ENCODE peak calls at places on chromosomes 1 and 21, in five cellular contexts. V is pancreas; B is MM.1S; O is CD8-positive, alpha-beta T cell; Y is lung. K is an unnamed sample. For H3K27me3 and H3K4me1, the result is how much of the 10 kb centered on the place peaks cover.

GRCh38 chr1:145962157-145963102 is 1.9 kb downstream of the ANKRD34A start:
- DNase-seq in V (peak), B (no peak), O (peak), Y (no peak), K (no peak)

GRCh38 chr1:156126701-156127534 is 12.4 kb downstream of the LMNA start:
- DNase-seq in V (peak), B (peak), O (peak), Y (no peak), K (no peak)

GRCh38 chr1:27403065-27403726 is 10.8 kb downstream of the GPR3 start:
- DNase-seq in V (no peak), B (no peak), O (peak), Y (peak), K (no peak)

GRCh38 chr1:7538033-7538432 is 233.1 kb upstream of the VAMP3 start:
- DNase-seq in V (no peak), B (no peak), O (no peak), Y (no peak), K (no peak)

GRCh38 chr1:93779540-93780121 is 98.0 kb upstream of the BCAR3 start:
- DNase-seq in V (no peak), B (no peak), O (no peak), Y (no peak), K (no peak)

GRCh38 chr1:179816196-179816960 is 61.2 kb downstream of the TOR1AIP2 start:
- DNase-seq in V (no peak), B (no peak), O (no peak), Y (no peak), K (no peak)

GRCh38 chr1:53606197-53607095 is 132.5 kb downstream of the GLIS1 start:
- DNase-seq in V (no peak), B (no peak), O (no peak), Y (no peak), K (no peak)

GRCh38 chr1:41241748-41242644 is at the start of gene SCMH1:
- DNase-seq in V (peak), B (peak), O (peak), Y (peak), K (peak)

GRCh38 chr1:217272385-217272784 is 358.5 kb downstream of the GPATCH2 start:
- DNase-seq in V (no peak), B (no peak), O (no peak), Y (no peak), K (no peak)

GRCh38 chr1:205272541-205272940 is 44.8 kb downstream of the TMCC2 start:
- DNase-seq in V (no peak), B (no peak), O (no peak), Y (no peak), K (no peak)

GRCh38 chr1:204294371-204294770 is 65.4 kb downstream of the PLEKHA6 start:
- DNase-seq in V (no peak), B (no peak), O (no peak), Y (no peak), K (no peak)

GRCh38 chr1:236394905-236395779 is 1.1 kb downstream of the EDARADD start:
- DNase-seq in V (peak), B (no peak), O (peak), Y (no peak), K (peak)

GRCh38 chr21:18772404-18772803 is 368.8 kb upstream of the TMPRSS15 start:
- DNase-seq in V (no peak), B (peak), O (no peak), Y (no peak), K (no peak)

GRCh38 chr1:167499657-167500056 is 18.7 kb downstream of the CD247 start:
- DNase-seq in V (no peak), B (peak), O (no peak), Y (no peak), K (no peak)

GRCh38 chr1:245956225-245956624 is 550.9 kb downstream of the SMYD3 start:
- DNase-seq in V (no peak), B (no peak), O (peak), Y (no peak), K (no peak)

GRCh38 chr1:76635784-76636183 is 231.5 kb upstream of the ST6GALNAC5 start:
- DNase-seq in V (no peak), B (no peak), O (no peak), Y (no peak), K (no peak)

GRCh38 chr1:43705982-43706597 is 1.2 kb upstream of the ST3GAL3 start:
- DNase-seq in V (no peak), B (no peak), O (no peak), Y (no peak), K (no peak)

GRCh38 chr1:26218906-26219494 is 15.0 kb upstream of the CEP85 start:
- DNase-seq in V (peak), B (no peak), O (no peak), Y (no peak), K (no peak)

GRCh38 chr1:71046891-71047634 is 553 bp downstream of the PTGER3 start:
- DNase-seq in V (peak), B (no peak), O (peak), Y (no peak), K (no peak)

GRCh38 chr1:230276401-230276800 is 149.7 kb downstream of the PGBD5 start:
- DNase-seq in V (no peak), B (no peak), O (no peak), Y (no peak), K (peak)

GRCh38 chr1:64877151-64877550 is 89.2 kb downstream of the JAK1 start:
- DNase-seq in V (no peak), B (no peak), O (peak), Y (no peak), K (no peak)

GRCh38 chr1:10628685-10629084 is 153.9 kb downstream of the PEX14 start:
- DNase-seq in V (peak), B (no peak), O (no peak), Y (no peak), K (no peak)

GRCh38 chr1:12608311-12608957 is 9.6 kb downstream of the DHRS3 start:
- DNase-seq in V (no peak), B (no peak), O (no peak), Y (no peak), K (no peak)

GRCh38 chr21:27536319-27536718 is 569.4 kb upstream of the ADAMTS5 start:
- DNase-seq in V (no peak), B (no peak), O (no peak), Y (no peak), K (no peak)

GRCh38 chr1:25737151-25737550 is 62.8 kb upstream of the SELENON start:
- DNase-seq in V (no peak), B (no peak), O (no peak), Y (no peak), K (no peak)

GRCh38 chr1:20174937-20175666 is 10.8 kb upstream of the UBXN10 start:
- DNase-seq in V (no peak), B (no peak), O (no peak), Y (no peak), K (no peak)

GRCh38 chr21:45363921-45364463 is 41.0 kb upstream of the COL18A1 start:
- DNase-seq in V (peak), B (no peak), O (no peak), Y (peak), K (no peak)

GRCh38 chr1:44854985-44855384 is 11.9 kb upstream of the PTCH2 start:
- DNase-seq in V (no peak), B (no peak), O (no peak), Y (no peak), K (no peak)

GRCh38 chr1:65820983-65821382 is 28.3 kb downstream of the PDE4B start:
- DNase-seq in V (no peak), B (no peak), O (no peak), Y (no peak), K (no peak)

GRCh38 chr21:34154878-34155277 is 81.5 kb downstream of the MRPS6 start:
- DNase-seq in V (no peak), B (no peak), O (no peak), Y (no peak), K (no peak)

GRCh38 chr1:77271851-77272250 is 10.0 kb upstream of the AK5 start:
- DNase-seq in V (no peak), B (no peak), O (no peak), Y (no peak), K (no peak)

GRCh38 chr1:184629261-184629660 is 125.4 kb downstream of the EDEM3 start:
- DNase-seq in V (no peak), B (no peak), O (no peak), Y (no peak), K (no peak)

GRCh38 chr1:227779651-227780050 is 35.8 kb upstream of the PRSS38 start:
- DNase-seq in V (no peak), B (no peak), O (no peak), Y (no peak), K (peak)

GRCh38 chr1:246383791-246384190 is 123.3 kb downstream of the SMYD3 start:
- DNase-seq in V (no peak), B (no peak), O (no peak), Y (no peak), K (no peak)

GRCh38 chr1:117658676-117659075 is 52.8 kb downstream of the TENT5C start:
- DNase-seq in V (no peak), B (peak), O (peak), Y (no peak), K (no peak)

GRCh38 chr1:106986603-106987002 is 69.9 kb upstream of the PRMT6 start:
- DNase-seq in V (no peak), B (no peak), O (no peak), Y (no peak), K (no peak)

GRCh38 chr1:182246783-182247182 is 144.8 kb downstream of the GLUL start:
- DNase-seq in V (peak), B (no peak), O (no peak), Y (no peak), K (no peak)

GRCh38 chr1:145908653-145909052 is 1.2 kb downstream of the ITGA10 start:
- DNase-seq in V (no peak), B (no peak), O (no peak), Y (no peak), K (no peak)

DNA sequence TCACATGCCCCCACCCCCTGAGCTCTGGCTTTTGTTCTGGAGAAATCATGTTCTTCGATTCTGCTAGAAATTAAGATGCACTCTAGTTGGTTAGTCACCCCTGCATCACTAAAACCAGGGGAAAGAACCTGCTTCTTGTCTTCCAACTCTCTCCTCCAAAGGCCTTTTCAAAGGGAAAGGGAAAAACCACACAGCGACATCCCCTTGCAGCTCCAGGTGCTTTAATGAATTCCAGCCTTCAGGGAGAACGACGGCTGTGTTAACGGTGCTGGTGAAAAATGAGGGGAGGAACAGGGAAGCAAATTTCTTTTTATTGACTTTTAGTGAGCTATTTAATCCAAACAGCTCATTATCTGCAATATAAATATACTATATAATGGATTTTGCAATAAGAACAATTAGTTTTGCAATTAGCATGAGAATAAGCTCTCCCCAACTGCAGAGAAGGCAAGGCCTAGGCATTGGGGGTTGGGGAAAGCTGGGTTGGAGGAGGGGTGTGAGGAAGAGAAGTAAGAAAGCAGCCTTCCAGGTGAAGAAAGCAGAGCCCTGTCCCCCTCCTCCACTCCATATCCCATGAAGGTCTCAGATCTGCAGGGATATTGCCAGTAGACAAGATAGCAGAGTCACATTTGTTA is 159.0 kb upstream of the ZC3H12A start:
- DNase-seq in V (no peak), B (no peak), O (no peak), Y (no peak), K (no peak)
- H3K27me3 ChIP-seq in V (under half), B (half or more), O (under half), Y (under half), K (under half)

GRCh38 chr1:17575786-17576584 is 36.5 kb downstream of the ARHGEF10L start:
- DNase-seq in V (peak), B (no peak), O (no peak), Y (no peak), K (peak)
- H3K4me1 ChIP-seq in V (under half), B (under half), O (under half), Y (under half), K (under half)

DNA sequence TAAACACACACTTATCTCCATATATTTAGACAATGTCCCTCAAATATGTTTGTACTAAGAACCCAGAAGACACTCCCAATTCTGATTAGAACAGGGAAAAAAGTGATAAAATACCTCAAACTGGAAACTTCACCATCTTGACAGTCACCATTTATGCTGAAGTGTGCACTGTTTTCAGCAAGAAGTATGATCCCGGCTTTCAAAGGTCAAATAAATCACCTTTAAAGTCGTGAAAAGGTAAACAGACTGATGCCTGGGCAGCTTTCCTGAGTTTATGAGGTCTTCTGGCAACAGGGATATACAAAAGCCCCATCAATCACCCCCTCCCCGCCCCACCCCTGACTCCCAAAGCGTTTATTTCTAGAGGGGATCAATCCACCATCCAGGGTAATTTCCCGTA is 37.9 kb downstream of the HLX start:
- DNase-seq in V (no peak), B (no peak), O (no peak), Y (no peak), K (no peak)
- H3K27me3 ChIP-seq in V (under half), B (under half), O (under half), Y (under half), K (under half)

DNA sequence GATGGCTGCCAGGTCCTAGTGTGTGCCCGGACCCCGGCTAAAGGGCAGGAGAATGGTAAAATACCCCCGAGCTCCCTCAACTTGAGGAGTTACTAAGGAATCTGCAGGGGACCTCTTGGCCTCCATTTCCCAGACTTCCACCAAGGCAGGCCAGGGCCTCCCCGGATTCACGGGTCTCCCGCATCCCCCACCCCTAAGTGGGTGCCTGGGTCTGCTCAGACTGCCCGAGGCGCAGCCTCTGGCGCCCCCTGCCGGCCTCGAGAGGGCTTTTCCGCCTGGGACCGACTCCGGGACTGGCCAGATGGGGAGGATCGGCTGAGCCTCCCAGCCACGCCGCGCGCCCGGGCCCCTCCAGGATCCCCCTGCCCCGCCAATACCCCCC is 1.7 kb downstream of the PLEKHG5 start:
- DNase-seq in V (peak), B (peak), O (peak), Y (peak), K (peak)
- H3K4me1 ChIP-seq in V (under half), B (under half), O (under half), Y (under half), K (under half)

GRCh38 chr1:921011-921837 is 2.5 kb upstream of the SAMD11 start:
- DNase-seq in V (peak), B (peak), O (peak), Y (no peak), K (peak)
- H3K27me3 ChIP-seq in V (under half), B (half or more), O (under half), Y (under half), K (under half)

GRCh38 chr1:226158983-226159382 is 27.6 kb downstream of the ACBD3 start:
- DNase-seq in V (no peak), B (no peak), O (no peak), Y (no peak), K (no peak)
- H3K4me1 ChIP-seq in V (under half), B (half or more), O (under half), Y (under half), K (under half)